ENCODE peak calls at places on chromosomes 6 and 20, in six cellular contexts. T, X, A, P, C and J are unnamed samples.

GRCh38 chr20:48066256-48066655 is 281.0 kb upstream of the SULF2 start:
- DNase-seq in T (no peak), X (peak), A (no peak), P (no peak), C (no peak), J (no peak)

GRCh38 chr20:5170341-5170740 is 43.5 kb downstream of the CDS2 start:
- DNase-seq in T (no peak), X (no peak), A (no peak), P (no peak), C (no peak), J (no peak)

GRCh38 chr6:30683137-30683979 is 3.1 kb downstream of the PPP1R18 start:
- DNase-seq in T (no peak), X (peak), A (no peak), P (no peak), C (no peak), J (peak)

GRCh38 chr6:35469711-35470662 is 1.8 kb downstream of the RPL10A start:
- DNase-seq in T (no peak), X (peak), A (peak), P (no peak), C (no peak), J (no peak)

GRCh38 chr20:31713312-31714049 is 9.2 kb downstream of the BCL2L1 start:
- DNase-seq in T (no peak), X (peak), A (no peak), P (peak), C (no peak), J (peak)

GRCh38 chr6:45445749-45446454 is 68.2 kb upstream of the SUPT3H start:
- DNase-seq in T (peak), X (peak), A (peak), P (peak), C (peak), J (no peak)

GRCh38 chr6:91480397-91480796 is 893.5 kb upstream of the MAP3K7 start:
- DNase-seq in T (no peak), X (no peak), A (no peak), P (no peak), C (no peak), J (no peak)

GRCh38 chr6:149963212-149963461 is 606 bp upstream of the ULBP1 start:
- DNase-seq in T (peak), X (peak), A (peak), P (no peak), C (no peak), J (peak)

GRCh38 chr6:105897131-105897530 is 189.0 kb upstream of the PRDM1 start:
- DNase-seq in T (no peak), X (no peak), A (no peak), P (no peak), C (no peak), J (no peak)

GRCh38 chr6:57173886-57174510 is 1.9 kb downstream of the BAG2 start:
- DNase-seq in T (no peak), X (peak), A (peak), P (no peak), C (peak), J (peak)

GRCh38 chr20:1945134-1945618 is 48.7 kb downstream of the PDYN start:
- DNase-seq in T (no peak), X (no peak), A (no peak), P (peak), C (no peak), J (no peak)

GRCh38 chr6:125802943-125803377 is 12.2 kb downstream of the NCOA7 start:
- DNase-seq in T (no peak), X (peak), A (no peak), P (no peak), C (no peak), J (no peak)

GRCh38 chr6:170434114-170434820 is 118.8 kb downstream of the PSMB1 start:
- DNase-seq in T (no peak), X (no peak), A (no peak), P (no peak), C (no peak), J (peak)

GRCh38 chr20:61956396-61957342 is 109.0 kb downstream of the TAF4 start:
- DNase-seq in T (no peak), X (no peak), A (no peak), P (no peak), C (no peak), J (no peak)

GRCh38 chr20:51528263-51529026 is 14.1 kb downstream of the NFATC2 start:
- DNase-seq in T (no peak), X (no peak), A (peak), P (no peak), C (no peak), J (no peak)

GRCh38 chr20:37343212-37343993 is 2.5 kb upstream of the SRC start:
- DNase-seq in T (no peak), X (no peak), A (no peak), P (peak), C (no peak), J (no peak)

GRCh38 chr20:51184289-51184688 is 161.4 kb upstream of the KCNG1 start:
- DNase-seq in T (no peak), X (peak), A (no peak), P (no peak), C (no peak), J (no peak)

GRCh38 chr6:47853766-47854165 is 71.9 kb downstream of the OPN5 start:
- DNase-seq in T (no peak), X (no peak), A (no peak), P (no peak), C (no peak), J (no peak)

GRCh38 chr6:29763491-29764289 is 40.5 kb downstream of the HLA-F start:
- DNase-seq in T (no peak), X (peak), A (no peak), P (no peak), C (peak), J (no peak)

GRCh38 chr6:44062771-44063560 is 64.3 kb downstream of the MRPL14 start:
- DNase-seq in T (no peak), X (no peak), A (no peak), P (peak), C (no peak), J (peak)

GRCh38 chr20:59777814-59778575 is 155.4 kb downstream of the SYCP2 start:
- DNase-seq in T (no peak), X (no peak), A (no peak), P (no peak), C (no peak), J (peak)

GRCh38 chr6:147131728-147132127 is 72.5 kb upstream of the STXBP5 start:
- DNase-seq in T (peak), X (no peak), A (peak), P (no peak), C (no peak), J (no peak)

GRCh38 chr6:35497571-35498406 is 910 bp upstream of the TEAD3 start:
- DNase-seq in T (no peak), X (peak), A (peak), P (peak), C (peak), J (peak)

GRCh38 chr20:7136886-7137285 is 369.4 kb downstream of the BMP2 start:
- DNase-seq in T (no peak), X (no peak), A (no peak), P (no peak), C (no peak), J (no peak)

GRCh38 chr6:12608016-12608860 is 108.3 kb upstream of the PHACTR1 start:
- DNase-seq in T (no peak), X (peak), A (no peak), P (no peak), C (no peak), J (no peak)

GRCh38 chr6:154791561-154792317 is 58.5 kb downstream of the SCAF8 start:
- DNase-seq in T (no peak), X (peak), A (no peak), P (no peak), C (no peak), J (no peak)

GRCh38 chr6:129186988-129187387 is 304.1 kb downstream of the LAMA2 start:
- DNase-seq in T (no peak), X (peak), A (no peak), P (no peak), C (peak), J (no peak)

GRCh38 chr6:133099573-133099972 is 141.6 kb upstream of the EYA4 start:
- DNase-seq in T (no peak), X (peak), A (no peak), P (no peak), C (peak), J (no peak)